ENCODE peak calls at places on chromosomes 12 and 14, in eight cellular contexts. G is tibial nerve, V is endodermal cell, D is ovary, N is heart left ventricle, F is psoas muscle, T is PC-9, M is astrocyte of the spinal cord. I is an unnamed sample.

GRCh38 chr12:124696689-124697476 is 129.5 kb upstream of the NCOR2 start:
- DNase-seq in G (no peak), V (no peak), D (no peak), N (peak), F (no peak), T (no peak), M (no peak), I (no peak)

GRCh38 chr14:105859717-105860614 is 333.6 kb downstream of the TMEM121 start:
- DNase-seq in G (no peak), V (peak), D (peak), N (no peak), F (no peak), T (no peak), M (no peak), I (no peak)

GRCh38 chr12:106769078-106769477 is 5.4 kb upstream of the RIC8B start:
- DNase-seq in G (no peak), V (peak), D (no peak), N (no peak), F (no peak), T (no peak), M (peak), I (no peak)

GRCh38 chr12:85179680-85180300 is 100.2 kb upstream of the ALX1 start:
- DNase-seq in G (no peak), V (no peak), D (no peak), N (no peak), F (no peak), T (no peak), M (peak), I (no peak)

GRCh38 chr12:68641138-68641537 is 30.4 kb downstream of the RAP1B start:
- DNase-seq in G (no peak), V (no peak), D (no peak), N (no peak), F (no peak), T (no peak), M (no peak), I (no peak)

GRCh38 chr12:41364211-41364610 is 176.1 kb downstream of the PDZRN4 start:
- DNase-seq in G (no peak), V (no peak), D (no peak), N (no peak), F (no peak), T (no peak), M (no peak), I (no peak)

GRCh38 chr12:31491819-31492598 is 98.9 kb downstream of the DENND5B start:
- DNase-seq in G (no peak), V (no peak), D (no peak), N (no peak), F (no peak), T (peak), M (peak), I (peak)

GRCh38 chr14:87491816-87492215 is 501.2 kb downstream of the GALC start:
- DNase-seq in G (no peak), V (peak), D (no peak), N (no peak), F (no peak), T (no peak), M (no peak), I (no peak)

GRCh38 chr14:64438181-64438839 is 27.0 kb upstream of the AKAP5 start:
- DNase-seq in G (no peak), V (no peak), D (no peak), N (no peak), F (no peak), T (peak), M (peak), I (no peak)

GRCh38 chr14:47619397-47619796 is 56.0 kb downstream of the MDGA2 start:
- DNase-seq in G (no peak), V (no peak), D (no peak), N (no peak), F (no peak), T (no peak), M (no peak), I (no peak)

GRCh38 chr14:74562515-74563232 is 49.4 kb downstream of the LTBP2 start:
- DNase-seq in G (no peak), V (peak), D (no peak), N (no peak), F (no peak), T (no peak), M (peak), I (no peak)

GRCh38 chr14:58239259-58240210 is 5.1 kb upstream of the PSMA3 start:
- DNase-seq in G (peak), V (peak), D (peak), N (peak), F (peak), T (peak), M (peak), I (no peak)

GRCh38 chr12:19120795-19121194 is 8.7 kb upstream of the PLEKHA5 start:
- DNase-seq in G (no peak), V (no peak), D (no peak), N (no peak), F (no peak), T (no peak), M (no peak), I (no peak)

GRCh38 chr12:1935242-1935641 is 16.8 kb upstream of the CACNA2D4 start:
- DNase-seq in G (no peak), V (peak), D (no peak), N (no peak), F (no peak), T (no peak), M (no peak), I (no peak)

GRCh38 chr14:33914676-33915516 is 36.0 kb downstream of the EGLN3 start:
- DNase-seq in G (no peak), V (peak), D (no peak), N (no peak), F (no peak), T (peak), M (peak), I (no peak)

GRCh38 chr12:111766608-111767361 is at the start of gene ALDH2:
- DNase-seq in G (peak), V (peak), D (peak), N (peak), F (peak), T (peak), M (peak), I (no peak)

GRCh38 chr12:127381043-127381668 is 885.8 kb upstream of the TMEM132C start:
- DNase-seq in G (no peak), V (peak), D (no peak), N (peak), F (peak), T (peak), M (peak), I (no peak)

GRCh38 chr12:88994537-88994936 is 357.8 kb downstream of the DUSP6 start:
- DNase-seq in G (no peak), V (no peak), D (no peak), N (no peak), F (no peak), T (no peak), M (no peak), I (no peak)

GRCh38 chr14:62776300-62776699 is 269.0 kb downstream of the KCNH5 start:
- DNase-seq in G (no peak), V (no peak), D (no peak), N (no peak), F (no peak), T (no peak), M (no peak), I (no peak)

GRCh38 chr12:49761677-49762467 is 20.5 kb downstream of the TMBIM6 start:
- DNase-seq in G (no peak), V (no peak), D (no peak), N (no peak), F (no peak), T (no peak), M (no peak), I (no peak)

GRCh38 chr14:61512026-61512425 is 183.3 kb upstream of the HIF1A start:
- DNase-seq in G (no peak), V (no peak), D (no peak), N (no peak), F (no peak), T (no peak), M (no peak), I (no peak)

DNA sequence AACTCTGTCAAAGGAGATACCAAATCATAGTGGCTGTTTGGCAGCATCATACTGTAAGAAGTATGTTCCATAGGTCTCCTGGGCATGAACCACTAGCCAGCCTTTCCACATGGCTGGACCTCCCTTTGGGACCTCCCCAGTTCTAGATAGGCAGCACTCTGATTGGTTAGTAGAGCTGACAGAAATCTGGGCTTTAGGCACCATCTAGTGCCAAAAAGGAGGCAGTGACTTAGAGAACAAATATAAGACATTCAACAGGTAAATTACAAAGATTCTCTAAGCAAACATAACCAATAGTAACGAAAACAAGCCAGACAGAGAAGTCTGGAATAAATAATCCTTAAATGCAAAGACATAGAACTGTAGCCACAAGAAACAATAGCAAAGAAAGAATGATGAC is 148.0 kb upstream of the PDE3A start:
- DNase-seq in G (no peak), V (no peak), D (no peak), N (no peak), F (no peak), T (no peak), M (peak), I (peak)
- TF ChIP-seq CTCF in G (no peak), V (peak), D (no peak), N (peak), F (no peak), T (peak), M (peak), I (peak)

GRCh38 chr12:92218394-92219077 is 72.9 kb upstream of the BTG1 start:
- DNase-seq in G (no peak), V (no peak), D (no peak), N (no peak), F (no peak), T (no peak), M (no peak), I (no peak)

GRCh38 chr12:92226961-92227360 is 81.3 kb upstream of the BTG1 start:
- DNase-seq in G (no peak), V (no peak), D (no peak), N (no peak), F (no peak), T (no peak), M (no peak), I (no peak)

GRCh38 chr12:92224685-92225331 is 79.2 kb upstream of the BTG1 start:
- DNase-seq in G (no peak), V (peak), D (no peak), N (no peak), F (no peak), T (peak), M (peak), I (no peak)

GRCh38 chr12:92226036-92226661 is 80.5 kb upstream of the BTG1 start:
- DNase-seq in G (no peak), V (no peak), D (no peak), N (no peak), F (no peak), T (no peak), M (peak), I (no peak)

DNA sequence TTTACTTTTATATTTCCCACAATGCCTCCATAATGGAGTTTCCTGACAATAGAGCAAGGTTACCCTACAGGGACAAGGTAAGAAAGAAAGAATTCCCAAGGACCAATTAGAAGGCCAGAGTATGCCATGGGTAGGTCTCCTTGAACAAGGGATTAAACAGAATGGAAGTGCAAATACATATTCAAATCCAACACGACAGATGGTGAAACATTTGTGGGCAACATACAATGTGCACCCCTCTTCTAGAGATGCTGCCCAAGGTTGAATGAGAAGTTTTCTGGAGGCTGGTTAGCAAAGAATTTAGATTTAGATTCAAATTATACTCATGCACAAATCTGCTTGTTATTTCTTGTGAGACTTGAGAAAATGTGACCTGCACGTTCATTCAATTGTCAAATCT is 76.3 kb upstream of the BTG1 start:
- DNase-seq in G (no peak), V (no peak), D (no peak), N (no peak), F (no peak), T (no peak), M (no peak), I (no peak)
- H3K4me3 ChIP-seq in G (no peak), V (no peak), D (no peak), N (no peak), F (no peak), T (no peak), M (no peak), I (no peak)

GRCh38 chr14:100140452-100141132 is 18.9 kb downstream of the DEGS2 start:
- DNase-seq in G (no peak), V (peak), D (no peak), N (no peak), F (no peak), T (no peak), M (peak), I (no peak)

GRCh38 chr14:100138955-100139354 is 20.5 kb downstream of the DEGS2 start:
- DNase-seq in G (no peak), V (no peak), D (no peak), N (no peak), F (no peak), T (no peak), M (no peak), I (no peak)

GRCh38 chr14:100135784-100136183 is 23.7 kb downstream of the DEGS2 start:
- DNase-seq in G (no peak), V (peak), D (no peak), N (no peak), F (no peak), T (no peak), M (no peak), I (no peak)

GRCh38 chr14:100137173-100137572 is 22.3 kb downstream of the DEGS2 start:
- DNase-seq in G (no peak), V (no peak), D (no peak), N (no peak), F (no peak), T (no peak), M (no peak), I (no peak)

DNA sequence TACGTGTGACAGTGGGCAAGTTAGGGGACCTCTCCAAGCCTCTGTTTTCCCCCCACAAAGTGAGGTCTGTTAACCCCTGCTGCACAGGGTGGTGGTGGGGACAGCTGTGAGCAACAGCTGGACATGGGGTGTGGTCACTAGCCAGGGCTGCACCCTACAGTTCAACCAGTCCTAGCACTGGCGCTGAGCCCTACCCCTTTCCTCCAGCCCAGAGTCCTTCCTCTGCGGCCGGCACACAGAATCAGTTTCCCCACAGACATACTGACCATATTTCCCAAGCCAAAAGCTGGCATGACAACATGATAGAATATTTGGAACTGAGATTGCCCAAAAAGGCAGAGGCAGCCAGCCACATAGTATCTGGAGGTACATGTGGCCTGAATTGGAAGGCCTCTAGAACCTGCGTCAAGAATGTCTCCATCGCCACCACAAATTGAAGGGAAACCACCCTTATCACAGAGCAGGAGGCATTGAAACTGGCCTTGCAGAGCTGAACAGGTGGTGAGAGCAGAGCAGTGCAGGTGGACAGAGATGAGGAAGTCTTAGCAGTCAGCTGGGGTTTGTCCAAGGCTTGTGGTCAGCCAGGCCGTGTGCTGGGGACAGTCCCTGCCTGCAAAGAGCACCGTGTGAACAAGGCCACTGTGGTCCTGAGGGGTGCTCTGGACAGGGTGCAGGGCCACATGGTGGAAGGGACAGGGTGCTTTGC is 21.2 kb downstream of the DEGS2 start:
- DNase-seq in G (no peak), V (no peak), D (no peak), N (no peak), F (no peak), T (no peak), M (no peak), I (no peak)
- TF ChIP-seq CTCF in G (no peak), V (no peak), D (no peak), N (no peak), F (no peak), T (no peak), M (no peak), I (no peak)

GRCh38 chr12:51847830-51848727 is at the start of gene FIGNL2:
- DNase-seq in G (peak), V (peak), D (no peak), N (peak), F (peak), T (no peak), M (no peak), I (no peak)
- H3K4me3 ChIP-seq in G (peak), V (peak), D (peak), N (peak), F (peak), T (no peak), M (peak), I (no peak)

DNA sequence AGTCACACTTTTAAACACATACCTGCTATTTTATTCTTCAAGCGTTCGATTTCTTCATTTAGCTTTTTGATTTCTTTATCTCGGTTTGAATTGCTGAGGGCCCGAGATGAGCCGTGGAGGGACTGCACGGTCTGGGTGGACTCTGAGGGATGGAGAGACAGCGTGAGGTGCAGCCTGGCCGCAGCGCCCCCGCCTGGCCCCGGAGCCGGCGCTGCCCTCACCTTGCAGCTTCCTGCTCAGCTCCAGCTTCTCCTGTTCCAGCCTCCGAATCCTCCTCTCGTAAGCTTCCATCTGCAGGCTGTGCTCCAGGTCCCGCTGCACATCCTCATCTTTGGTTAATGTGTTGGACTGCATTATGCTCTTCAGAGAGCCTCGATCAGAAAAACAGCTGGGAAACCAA is 53.2 kb downstream of the AMN start:
- DNase-seq in G (no peak), V (peak), D (no peak), N (no peak), F (no peak), T (no peak), M (no peak), I (no peak)
- TF ChIP-seq CTCF in G (no peak), V (peak), D (no peak), N (no peak), F (no peak), T (no peak), M (peak), I (no peak)

GRCh38 chr14:72880164-72880563 is 13.7 kb downstream of the DPF3 start:
- DNase-seq in G (no peak), V (no peak), D (no peak), N (no peak), F (no peak), T (no peak), M (no peak), I (no peak)
- H3K4me3 ChIP-seq in G (no peak), V (no peak), D (no peak), N (no peak), F (no peak), T (no peak), M (no peak), I (no peak)

GRCh38 chr12:92574046-92574783 is 128.6 kb upstream of the PLEKHG7 start:
- DNase-seq in G (no peak), V (peak), D (no peak), N (no peak), F (no peak), T (no peak), M (peak), I (peak)
- TF ChIP-seq CTCF in G (no peak), V (peak), D (no peak), N (no peak), F (no peak), T (peak), M (peak), I (peak)